ENCODE peak calls at places on chromosomes 7 and 10, in nine cellular contexts. H, C, O, R, W, Y, I, N and E are unnamed samples.

GRCh38 chr10:14386202-14386593 is 55.5 kb upstream of the FRMD4A start:
- DNase-seq in R (peak; percentile 92), Y (peak; percentile 71), O (no peak), H (peak; percentile 92), W (no peak), N (no peak), I (peak; percentile 16), C (peak; percentile 29), E (no peak)

GRCh38 chr7:128409435-128410091 is at the start of gene IMPDH1:
- DNase-seq in Y (no peak), R (peak; percentile 81), C (peak; percentile 95), H (peak; percentile 88), O (peak; percentile 58), N (peak; percentile 87), W (peak; percentile 100), I (peak; percentile 92), E (peak; percentile 84)

GRCh38 chr10:108801775-108802516 is 1121.4 kb downstream of the XPNPEP1 start:
- DNase-seq in W (no peak), Y (peak; percentile 72), H (peak; percentile 64), I (no peak), R (peak; percentile 61), C (no peak), N (no peak), O (no peak), E (no peak)

GRCh38 chr10:29866356-29866755 is 193.0 kb downstream of the JCAD start:
- DNase-seq in C (no peak), I (no peak), Y (no peak), H (no peak), W (no peak), O (no peak), N (no peak), R (no peak), E (no peak)

GRCh38 chr7:136637826-136638225 is 230.6 kb upstream of the CHRM2 start:
- DNase-seq in Y (no peak), R (peak; percentile 1), W (no peak), N (no peak), O (no peak), H (peak; percentile 44), I (no peak), C (peak; percentile 4), E (no peak)

GRCh38 chr7:88090671-88091070 is 129.2 kb downstream of the SRI start:
- DNase-seq in H (no peak), O (no peak), R (no peak), Y (no peak), N (no peak), C (no peak), W (no peak), I (no peak), E (no peak)

GRCh38 chr10:69567920-69568319 is 5.3 kb downstream of the NEUROG3 start:
- DNase-seq in N (peak; percentile 13), Y (peak; percentile 1), I (peak; percentile 58), W (peak; percentile 80), H (peak; percentile 74), O (no peak), R (peak; percentile 67), C (peak; percentile 68), E (peak; percentile 83)

GRCh38 chr7:167087-167855 is 25.1 kb upstream of the FAM20C start:
- DNase-seq in Y (no peak), C (no peak), W (no peak), R (no peak), H (no peak), I (no peak), N (no peak), O (no peak), E (no peak)

GRCh38 chr7:94424336-94424735 is 29.6 kb downstream of the COL1A2 start:
- DNase-seq in C (no peak), I (no peak), R (no peak), O (no peak), W (no peak), N (no peak), Y (no peak), H (peak; percentile 6), E (no peak)

GRCh38 chr7:90238583-90238982 is 6.4 kb upstream of the CFAP69 start:
- DNase-seq in C (no peak), W (no peak), R (no peak), O (no peak), I (no peak), N (no peak), Y (no peak), H (no peak), E (no peak)

GRCh38 chr7:98674881-98675280 is 57.8 kb downstream of the NPTX2 start:
- DNase-seq in O (no peak), Y (no peak), H (no peak), I (no peak), R (no peak), C (no peak), W (no peak), N (no peak), E (no peak)

GRCh38 chr7:537911-538634 is 18.4 kb upstream of the PDGFA start:
- DNase-seq in R (peak; percentile 72), O (no peak), C (peak; percentile 99), W (peak; percentile 86), N (no peak), I (peak; percentile 94), Y (no peak), H (peak; percentile 91), E (peak; percentile 87)

GRCh38 chr10:29734980-29735627 is 100.3 kb upstream of the SVIL start:
- DNase-seq in C (peak; percentile 75), I (peak; percentile 54), N (peak; percentile 35), W (peak; percentile 83), O (no peak), H (peak; percentile 66), R (no peak), Y (no peak), E (peak; percentile 86)

GRCh38 chr10:113179270-113179669 is 229.2 kb downstream of the TCF7L2 start:
- DNase-seq in H (no peak), R (peak; percentile 10), O (no peak), N (peak; percentile 28), W (no peak), I (no peak), C (no peak), Y (no peak), E (no peak)

GRCh38 chr7:130292682-130293257 is at the start of gene CPA4:
- DNase-seq in C (peak; percentile 90), I (no peak), O (no peak), Y (peak; percentile 97), N (peak; percentile 46), W (no peak), R (peak; percentile 96), H (peak; percentile 99), E (no peak)

GRCh38 chr10:124616836-124617130 is 127.4 kb downstream of the FAM53B start:
- DNase-seq in O (no peak), Y (no peak), C (no peak), W (no peak), H (no peak), I (no peak), N (no peak), R (no peak), E (no peak)

GRCh38 chr10:82736305-82736704 is 861.3 kb downstream of the NRG3 start:
- DNase-seq in I (no peak), W (peak; percentile 20), O (no peak), H (no peak), R (no peak), Y (no peak), C (no peak), N (no peak), E (no peak)

GRCh38 chr10:57593983-57594573 is 673.6 kb downstream of the IPMK start:
- DNase-seq in H (peak; percentile 2), O (no peak), I (no peak), Y (no peak), W (no peak), R (no peak), C (no peak), N (no peak), E (no peak)

GRCh38 chr7:33261585-33261984 is 132.2 kb downstream of the BBS9 start:
- DNase-seq in O (peak; percentile 43), H (peak; percentile 29), I (no peak), C (no peak), R (peak; percentile 62), N (no peak), W (no peak), Y (peak; percentile 15), E (no peak)

GRCh38 chr10:46523881-46524470 is 32.5 kb downstream of the GPRIN2 start:
- DNase-seq in I (peak; percentile 74), Y (peak; percentile 83), N (no peak), C (peak; percentile 89), H (peak; percentile 98), O (no peak), W (no peak), R (peak; percentile 93), E (no peak)

GRCh38 chr10:80132299-80133139 is at the start of gene PLAC9:
- DNase-seq in W (peak; percentile 85), Y (no peak), O (no peak), R (no peak), I (peak; percentile 36), C (peak; percentile 65), H (peak; percentile 77), N (no peak), E (no peak)

GRCh38 chr7:142439739-142440138 is 181.9 kb upstream of the PRSS58 start:
- DNase-seq in R (no peak), O (no peak), I (no peak), C (no peak), W (no peak), N (no peak), H (no peak), Y (no peak), E (no peak)

GRCh38 chr10:113735913-113736312 is 15.6 kb upstream of the PLEKHS1 start:
- DNase-seq in I (peak; percentile 27), N (no peak), H (peak; percentile 6), R (no peak), O (peak; percentile 4), C (no peak), W (no peak), Y (no peak), E (no peak)

GRCh38 chr7:34718867-34719266 is 60.8 kb downstream of the NPSR1 start:
- DNase-seq in I (no peak), R (no peak), W (no peak), Y (no peak), N (no peak), H (no peak), C (no peak), O (no peak), E (no peak)

GRCh38 chr10:111446966-111447365 is 370.1 kb downstream of the ADRA2A start:
- DNase-seq in N (no peak), R (no peak), Y (no peak), C (no peak), I (no peak), O (no peak), H (peak; percentile 59), W (no peak), E (no peak)

GRCh38 chr10:3889961-3890522 is 105.0 kb upstream of the KLF6 start:
- DNase-seq in O (no peak), C (peak; percentile 36), H (peak; percentile 68), Y (peak; percentile 91), N (no peak), R (peak; percentile 96), I (peak; percentile 50), W (no peak), E (no peak)

GRCh38 chr7:7321681-7322080 is 139.3 kb downstream of the C1GALT1 start:
- DNase-seq in W (no peak), N (no peak), R (no peak), Y (no peak), C (peak; percentile 3), O (peak; percentile 17), I (peak; percentile 49), H (no peak), E (no peak)

GRCh38 chr10:44004913-44005787 is 356.5 kb upstream of the ZNF32 start:
- DNase-seq in C (no peak), N (no peak), Y (no peak), H (no peak), O (no peak), I (no peak), W (peak; percentile 36), R (no peak), E (no peak)

GRCh38 chr10:11934262-11934661 is 108.3 kb downstream of the UPF2 start:
- DNase-seq in C (no peak), N (no peak), I (no peak), R (peak; percentile 59), H (peak; percentile 34), W (peak; percentile 69), Y (no peak), O (no peak), E (no peak)

GRCh38 chr7:2521952-2522591 is 2.5 kb downstream of the LFNG start:
- DNase-seq in N (no peak), W (peak; percentile 75), R (no peak), H (peak; percentile 37), I (peak; percentile 69), C (no peak), O (no peak), Y (no peak), E (peak; percentile 56)

GRCh38 chr7:101175664-101176063 is 4.4 kb downstream of the NAT16 start:
- DNase-seq in Y (no peak), N (no peak), R (no peak), W (no peak), O (no peak), H (no peak), I (no peak), C (no peak), E (no peak)